ENCODE peak calls at places on chromosome 20, in four cellular contexts. M, K, O and Y are unnamed samples. For H3K4me1, the result is how much of the 10 kb centered on the place peaks cover.

GRCh38 chr20:24769878-24770627 is 179.0 kb upstream of the CST7 start:
- DNase-seq in O (no peak), M (peak), K (no peak), Y (no peak)

GRCh38 chr20:17992224-17992637 is 23.4 kb downstream of the MGME1 start:
- DNase-seq in M (no peak), O (no peak), K (no peak), Y (no peak)

GRCh38 chr20:15654208-15654649 is 919.0 kb downstream of the KIF16B start:
- DNase-seq in K (no peak), O (peak), M (peak), Y (no peak)

GRCh38 chr20:53126185-53126584 is 154.0 kb downstream of the TSHZ2 start:
- DNase-seq in O (peak), M (no peak), K (no peak), Y (no peak)

GRCh38 chr20:25532015-25532751 is 53.1 kb downstream of the NINL start:
- DNase-seq in M (no peak), O (no peak), K (no peak), Y (no peak)

GRCh38 chr20:18981956-18982539 is 168.5 kb downstream of the SCP2D1 start:
- DNase-seq in K (no peak), O (no peak), M (no peak), Y (no peak)

GRCh38 chr20:32018269-32019155 is 8.3 kb downstream of the CCM2L start:
- DNase-seq in K (peak), O (no peak), M (peak), Y (no peak)

GRCh38 chr20:24584538-24585356 is 115.3 kb downstream of the SYNDIG1 start:
- DNase-seq in M (no peak), K (no peak), O (peak), Y (no peak)

GRCh38 chr20:49825521-49826033 is 12.9 kb downstream of the SLC9A8 start:
- DNase-seq in M (no peak), O (no peak), K (no peak), Y (peak)

GRCh38 chr20:13426870-13427269 is 205.8 kb downstream of the ISM1 start:
- DNase-seq in M (no peak), K (no peak), O (peak), Y (no peak)

GRCh38 chr20:13095013-13095412 is 86.2 kb downstream of the SPTLC3 start:
- DNase-seq in K (no peak), O (no peak), M (no peak), Y (no peak)

GRCh38 chr20:64038579-64039292 is 2.8 kb downstream of the C20orf204 start:
- DNase-seq in O (peak), M (peak), K (peak), Y (no peak)

GRCh38 chr20:21291026-21291425 is 12.1 kb upstream of the XRN2 start:
- DNase-seq in M (no peak), O (peak), K (no peak), Y (no peak)

GRCh38 chr20:44065401-44066340 is 121.3 kb downstream of the JPH2 start:
- DNase-seq in K (no peak), O (no peak), M (no peak), Y (no peak)

GRCh38 chr20:2507875-2508630 is 662 bp downstream of the ZNF343 start:
- DNase-seq in M (peak), O (no peak), K (peak), Y (no peak)

GRCh38 chr20:45368221-45368980 is 5.4 kb downstream of the SYS1 start:
- DNase-seq in K (no peak), O (no peak), M (peak), Y (no peak)

GRCh38 chr20:50455656-50456451 is 54.3 kb upstream of the PTPN1 start:
- DNase-seq in M (no peak), K (peak), O (no peak), Y (no peak)

GRCh38 chr20:1212607-1213396 is 9.5 kb downstream of the C20orf202 start:
- DNase-seq in K (peak), M (peak), O (peak), Y (peak)

GRCh38 chr20:25223765-25224720 is 23.8 kb upstream of the PYGB start:
- DNase-seq in M (no peak), K (no peak), O (no peak), Y (no peak)

GRCh38 chr20:62003567-62004405 is 61.9 kb downstream of the TAF4 start:
- DNase-seq in K (no peak), M (no peak), O (no peak), Y (no peak)

GRCh38 chr20:22402990-22403859 is 181.1 kb downstream of the FOXA2 start:
- DNase-seq in O (peak), M (no peak), K (no peak), Y (no peak)

GRCh38 chr20:17530716-17531536 is at the start of gene BFSP1:
- DNase-seq in K (peak), O (peak), M (peak), Y (no peak)

GRCh38 chr20:9236408-9236912 is 167.6 kb downstream of the PLCB4 start:
- DNase-seq in K (no peak), O (no peak), M (no peak), Y (no peak)

GRCh38 chr20:35232575-35232974 is 6.1 kb downstream of the MMP24 start:
- DNase-seq in M (no peak), O (peak), K (no peak), Y (no peak)

GRCh38 chr20:45792513-45793118 is 862 bp downstream of the DNTTIP1 start:
- DNase-seq in K (no peak), M (no peak), O (no peak), Y (no peak)

GRCh38 chr20:21982559-21982958 is 277.1 kb downstream of the PAX1 start:
- DNase-seq in O (no peak), M (no peak), K (no peak), Y (no peak)

GRCh38 chr20:57130160-57130772 is 136.2 kb downstream of the BMP7 start:
- DNase-seq in K (no peak), M (no peak), O (no peak), Y (no peak)

GRCh38 chr20:57131077-57131476 is 135.4 kb downstream of the BMP7 start:
- DNase-seq in M (no peak), K (no peak), O (no peak), Y (no peak)

GRCh38 chr20:57129303-57129702 is 137.1 kb downstream of the BMP7 start:
- DNase-seq in M (no peak), O (no peak), K (no peak), Y (no peak)

GRCh38 chr20:57126481-57127092 is 139.9 kb downstream of the BMP7 start:
- DNase-seq in O (no peak), M (no peak), K (no peak), Y (no peak)

GRCh38 chr20:57128051-57128757 is 138.2 kb downstream of the BMP7 start:
- DNase-seq in O (no peak), K (no peak), M (no peak), Y (no peak)
- H3K4me1 ChIP-seq in O (under half), K (under half), M (under half), Y (under half)

GRCh38 chr20:56171087-56172012 is 77.2 kb upstream of the MC3R start:
- DNase-seq in M (no peak), O (peak), K (no peak), Y (no peak)

GRCh38 chr20:56160956-56161355 is 87.6 kb upstream of the MC3R start:
- DNase-seq in O (no peak), M (no peak), K (no peak), Y (no peak)

GRCh38 chr20:56163806-56164205 is 84.7 kb upstream of the MC3R start:
- DNase-seq in M (no peak), O (no peak), K (no peak), Y (no peak)

DNA sequence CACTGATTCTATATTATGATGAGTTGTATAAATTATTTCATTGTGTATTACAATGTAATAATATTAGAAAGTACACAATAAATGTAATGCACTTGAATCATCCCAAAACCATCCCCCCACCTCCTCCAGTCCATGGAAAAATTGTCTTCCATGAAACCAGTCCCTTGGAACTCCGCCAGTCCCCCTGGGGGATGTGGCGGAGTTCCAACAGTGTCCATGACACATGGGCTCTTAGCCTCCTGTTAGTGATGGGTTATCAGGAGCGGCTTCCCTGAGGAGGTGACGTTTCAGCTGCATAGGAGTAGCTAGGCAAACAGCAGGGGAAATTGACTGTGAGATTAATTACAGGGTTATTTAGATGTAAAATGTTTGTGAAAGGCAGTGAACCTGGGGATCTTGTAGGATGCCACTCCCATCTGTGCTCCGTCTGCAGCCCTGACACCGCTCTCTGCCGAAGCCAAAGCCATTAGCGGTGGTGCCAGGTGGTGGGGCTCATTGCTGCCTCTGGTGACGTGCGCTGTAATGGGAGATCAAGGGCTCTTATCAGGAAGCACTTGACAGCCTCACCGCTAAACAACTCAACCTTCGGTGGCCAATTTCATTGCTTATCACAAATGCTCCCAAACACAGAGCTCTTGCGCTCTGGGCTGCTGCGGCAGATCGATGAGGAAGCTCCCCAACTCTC is 81.6 kb upstream of the MC3R start:
- DNase-seq in K (no peak), O (no peak), M (no peak), Y (no peak)
- H3K27ac ChIP-seq in K (no peak), O (no peak), M (no peak), Y (no peak)

GRCh38 chr20:51563141-51563596 is 20.6 kb upstream of the NFATC2 start:
- DNase-seq in O (no peak), M (peak), K (no peak), Y (no peak)
- H3K4me3 ChIP-seq in O (peak), M (peak), K (peak), Y (peak)

GRCh38 chr20:48383252-48383651 is 444.5 kb downstream of the PREX1 start:
- DNase-seq in M (no peak), K (no peak), O (no peak), Y (no peak)

GRCh38 chr20:48378976-48379670 is 448.7 kb downstream of the PREX1 start:
- DNase-seq in M (no peak), O (no peak), K (no peak), Y (no peak)

GRCh38 chr20:48382304-48382703 is 445.5 kb downstream of the PREX1 start:
- DNase-seq in O (no peak), K (no peak), M (no peak), Y (no peak)

GRCh38 chr20:48380661-48381060 is 447.1 kb downstream of the PREX1 start:
- DNase-seq in K (no peak), O (no peak), M (no peak), Y (no peak)

GRCh38 chr20:48381353-48382120 is 446.3 kb downstream of the PREX1 start:
- DNase-seq in M (no peak), O (no peak), K (no peak), Y (no peak)
- H3K4me1 ChIP-seq in M (under half), O (under half), K (under half), Y (under half)